ENCODE peak calls at places on chromosomes 13 and 19, in ten cellular contexts. One of them, this sample, is unnamed.

GRCh38 chr13:28179974-28180373 is 41.6 kb downstream of the PAN3 start:
- DNase-seq in posterior cingulate gyrus: no peak
- DNase-seq in right cardiac atrium: no peak
- DNase-seq in skeletal muscle cell: no peak
- DNase-seq in BJ: no peak
- DNase-seq in nephron progenitor cell: no peak
- DNase-seq in stimulated activated CD4-positive, alpha-beta T cell treated with anti-CD3 and anti-CD28 coated beads, Interleukin-12 subunit alpha, Interleukin-12 subunit beta, amount 100 ng/mL, for 4 hours: no peak
- DNase-seq in globus pallidus: no peak
- DNase-seq in Calu3: no peak
- DNase-seq in fibroblast of lung: peak
- DNase-seq in this sample: no peak

GRCh38 chr13:79392882-79393563 is 13.0 kb downstream of the RBM26 start:
- DNase-seq in fibroblast of lung: peak
- DNase-seq in stimulated activated CD4-positive, alpha-beta T cell treated with anti-CD3 and anti-CD28 coated beads, Interleukin-12 subunit alpha, Interleukin-12 subunit beta, amount 100 ng/mL, for 4 hours: no peak
- DNase-seq in skeletal muscle cell: no peak
- DNase-seq in posterior cingulate gyrus: no peak
- DNase-seq in globus pallidus: no peak
- DNase-seq in Calu3: no peak
- DNase-seq in nephron progenitor cell: no peak
- DNase-seq in BJ: no peak
- DNase-seq in right cardiac atrium: no peak
- DNase-seq in this sample: peak

GRCh38 chr13:46561691-46562090 is 8.7 kb downstream of the LRCH1 start:
- DNase-seq in stimulated activated CD4-positive, alpha-beta T cell treated with anti-CD3 and anti-CD28 coated beads, Interleukin-12 subunit alpha, Interleukin-12 subunit beta, amount 100 ng/mL, for 4 hours: no peak
- DNase-seq in fibroblast of lung: peak
- DNase-seq in BJ: no peak
- DNase-seq in Calu3: no peak
- DNase-seq in posterior cingulate gyrus: no peak
- DNase-seq in globus pallidus: no peak
- DNase-seq in skeletal muscle cell: no peak
- DNase-seq in nephron progenitor cell: no peak
- DNase-seq in right cardiac atrium: no peak
- DNase-seq in this sample: no peak

GRCh38 chr19:17200408-17201079 is 14.6 kb upstream of the USE1 start:
- DNase-seq in skeletal muscle cell: no peak
- DNase-seq in BJ: no peak
- DNase-seq in stimulated activated CD4-positive, alpha-beta T cell treated with anti-CD3 and anti-CD28 coated beads, Interleukin-12 subunit alpha, Interleukin-12 subunit beta, amount 100 ng/mL, for 4 hours: no peak
- DNase-seq in posterior cingulate gyrus: no peak
- DNase-seq in globus pallidus: no peak
- DNase-seq in right cardiac atrium: no peak
- DNase-seq in Calu3: no peak
- DNase-seq in nephron progenitor cell: no peak
- DNase-seq in fibroblast of lung: no peak
- DNase-seq in this sample: no peak

GRCh38 chr19:12779162-12779993 is 4.0 kb upstream of the HOOK2 start:
- DNase-seq in BJ: no peak
- DNase-seq in fibroblast of lung: peak
- DNase-seq in posterior cingulate gyrus: no peak
- DNase-seq in nephron progenitor cell: no peak
- DNase-seq in right cardiac atrium: peak
- DNase-seq in Calu3: peak
- DNase-seq in stimulated activated CD4-positive, alpha-beta T cell treated with anti-CD3 and anti-CD28 coated beads, Interleukin-12 subunit alpha, Interleukin-12 subunit beta, amount 100 ng/mL, for 4 hours: no peak
- DNase-seq in globus pallidus: no peak
- DNase-seq in skeletal muscle cell: peak
- DNase-seq in this sample: no peak

GRCh38 chr13:45529758-45530157 is 65.0 kb downstream of the COG3 start:
- DNase-seq in stimulated activated CD4-positive, alpha-beta T cell treated with anti-CD3 and anti-CD28 coated beads, Interleukin-12 subunit alpha, Interleukin-12 subunit beta, amount 100 ng/mL, for 4 hours: no peak
- DNase-seq in right cardiac atrium: no peak
- DNase-seq in globus pallidus: no peak
- DNase-seq in posterior cingulate gyrus: no peak
- DNase-seq in Calu3: no peak
- DNase-seq in BJ: no peak
- DNase-seq in fibroblast of lung: no peak
- DNase-seq in skeletal muscle cell: no peak
- DNase-seq in nephron progenitor cell: no peak
- DNase-seq in this sample: no peak

GRCh38 chr19:17489392-17490030 is 19.2 kb downstream of the SLC27A1 start:
- DNase-seq in BJ: no peak
- DNase-seq in stimulated activated CD4-positive, alpha-beta T cell treated with anti-CD3 and anti-CD28 coated beads, Interleukin-12 subunit alpha, Interleukin-12 subunit beta, amount 100 ng/mL, for 4 hours: no peak
- DNase-seq in Calu3: no peak
- DNase-seq in skeletal muscle cell: no peak
- DNase-seq in posterior cingulate gyrus: no peak
- DNase-seq in right cardiac atrium: peak
- DNase-seq in nephron progenitor cell: no peak
- DNase-seq in globus pallidus: no peak
- DNase-seq in fibroblast of lung: no peak
- DNase-seq in this sample: no peak

GRCh38 chr13:38530492-38530891 is 156.4 kb upstream of the FREM2 start:
- DNase-seq in stimulated activated CD4-positive, alpha-beta T cell treated with anti-CD3 and anti-CD28 coated beads, Interleukin-12 subunit alpha, Interleukin-12 subunit beta, amount 100 ng/mL, for 4 hours: no peak
- DNase-seq in nephron progenitor cell: no peak
- DNase-seq in Calu3: no peak
- DNase-seq in posterior cingulate gyrus: no peak
- DNase-seq in fibroblast of lung: peak
- DNase-seq in skeletal muscle cell: no peak
- DNase-seq in right cardiac atrium: no peak
- DNase-seq in BJ: peak
- DNase-seq in globus pallidus: peak
- DNase-seq in this sample: no peak

GRCh38 chr19:6521718-6522646 is 8.8 kb upstream of the TNFSF9 start:
- DNase-seq in globus pallidus: no peak
- DNase-seq in stimulated activated CD4-positive, alpha-beta T cell treated with anti-CD3 and anti-CD28 coated beads, Interleukin-12 subunit alpha, Interleukin-12 subunit beta, amount 100 ng/mL, for 4 hours: peak
- DNase-seq in Calu3: no peak
- DNase-seq in posterior cingulate gyrus: no peak
- DNase-seq in fibroblast of lung: no peak
- DNase-seq in nephron progenitor cell: no peak
- DNase-seq in right cardiac atrium: peak
- DNase-seq in skeletal muscle cell: no peak
- DNase-seq in BJ: no peak
- DNase-seq in this sample: no peak